ENCODE peak calls at places on chromosome X, in five cellular contexts. One of them, this sample, is unnamed.
A peak's percentile ranks its signal among the peaks of the same experiment; 100 is the strongest.

GRCh38 chrX:75547783-75548182 is 24.9 kb upstream of the ZDHHC15 start:
- DNase-seq in H9: no peak
- DNase-seq in mesenchymal stem cell: no peak
- DNase-seq in trophoblast cell: no peak
- DNase-seq in neuronal stem cell: no peak
- DNase-seq in this sample: no peak

GRCh38 chrX:143768976-143769375 is 48.4 kb upstream of the SPANXN2 start:
- DNase-seq in H9: no peak
- DNase-seq in mesenchymal stem cell: peak; percentile 10
- DNase-seq in trophoblast cell: no peak
- DNase-seq in neuronal stem cell: no peak
- DNase-seq in this sample: no peak

GRCh38 chrX:30570505-30570904 is 7.1 kb downstream of the TASL start:
- DNase-seq in H9: no peak
- DNase-seq in mesenchymal stem cell: peak; percentile 15
- DNase-seq in trophoblast cell: no peak
- DNase-seq in neuronal stem cell: no peak
- DNase-seq in this sample: peak; percentile 26

GRCh38 chrX:143437439-143437838 is 79.8 kb downstream of the SPANXN3 start:
- DNase-seq in H9: no peak
- DNase-seq in mesenchymal stem cell: peak; percentile 6
- DNase-seq in trophoblast cell: no peak
- DNase-seq in neuronal stem cell: no peak
- DNase-seq in this sample: no peak

GRCh38 chrX:113644426-113644825 is 803.8 kb upstream of the AMOT start:
- DNase-seq in H9: no peak
- DNase-seq in mesenchymal stem cell: peak; percentile 32
- DNase-seq in trophoblast cell: no peak
- DNase-seq in neuronal stem cell: no peak
- DNase-seq in this sample: no peak

GRCh38 chrX:132488819-132489255 is at the start of gene MBNL3:
- DNase-seq in H9: peak; percentile 67
- DNase-seq in mesenchymal stem cell: peak; percentile 56
- DNase-seq in trophoblast cell: peak; percentile 18
- DNase-seq in neuronal stem cell: peak; percentile 29
- DNase-seq in this sample: peak; percentile 5

GRCh38 chrX:123835661-123836371 is 24.0 kb upstream of the XIAP start:
- DNase-seq in H9: no peak
- DNase-seq in mesenchymal stem cell: peak; percentile 74
- DNase-seq in trophoblast cell: no peak
- DNase-seq in neuronal stem cell: no peak
- DNase-seq in this sample: peak; percentile 70

GRCh38 chrX:30282527-30282926 is 26.7 kb downstream of the NR0B1 start:
- DNase-seq in H9: no peak
- DNase-seq in mesenchymal stem cell: no peak
- DNase-seq in trophoblast cell: no peak
- DNase-seq in neuronal stem cell: no peak
- DNase-seq in this sample: peak; percentile 10

GRCh38 chrX:40205471-40205870 is 107.7 kb upstream of the BCOR start:
- DNase-seq in H9: no peak
- DNase-seq in mesenchymal stem cell: no peak
- DNase-seq in trophoblast cell: no peak
- DNase-seq in neuronal stem cell: no peak
- DNase-seq in this sample: no peak

GRCh38 chrX:106608016-106608415 is 3.8 kb upstream of the RADX start:
- DNase-seq in H9: no peak
- DNase-seq in mesenchymal stem cell: no peak
- DNase-seq in trophoblast cell: no peak
- DNase-seq in neuronal stem cell: no peak
- DNase-seq in this sample: no peak

GRCh38 chrX:3425031-3425430 is 78.6 kb upstream of the MXRA5 start:
- DNase-seq in H9: no peak
- DNase-seq in mesenchymal stem cell: no peak
- DNase-seq in trophoblast cell: no peak
- DNase-seq in neuronal stem cell: no peak
- DNase-seq in this sample: no peak

GRCh38 chrX:153226344-153227190 is 47.5 kb downstream of the MAGEA1 start:
- DNase-seq in H9: peak; percentile 95
- DNase-seq in mesenchymal stem cell: peak; percentile 57
- DNase-seq in trophoblast cell: no peak
- DNase-seq in neuronal stem cell: peak; percentile 91
- DNase-seq in this sample: peak; percentile 2

GRCh38 chrX:54494970-54495813 is 842 bp downstream of the FGD1 start:
- DNase-seq in H9: no peak
- DNase-seq in mesenchymal stem cell: peak; percentile 46
- DNase-seq in trophoblast cell: no peak
- DNase-seq in neuronal stem cell: no peak
- DNase-seq in this sample: peak; percentile 18
- H2AFZ ChIP-seq in H9: no peak overlapping the region
- H2AFZ ChIP-seq in mesenchymal stem cell: peak overlapping the region; percentile 61
- H2AFZ ChIP-seq in trophoblast cell: peak overlapping the region; percentile 85
- H2AFZ ChIP-seq in neuronal stem cell: peak overlapping the region; percentile 90
- H2AFZ ChIP-seq in this sample: peak overlapping the region; percentile 86

GRCh38 chrX:154399527-154400368 is 1.6 kb downstream of the RPL10 start:
- DNase-seq in H9: no peak
- DNase-seq in mesenchymal stem cell: no peak
- DNase-seq in trophoblast cell: no peak
- DNase-seq in neuronal stem cell: no peak
- DNase-seq in this sample: no peak
- H3K23ac ChIP-seq in H9: no peak overlapping the region
- H3K23ac ChIP-seq in mesenchymal stem cell: no peak overlapping the region
- H3K23ac ChIP-seq in trophoblast cell: no peak overlapping the region
- H3K23ac ChIP-seq in neuronal stem cell: no peak overlapping the region
- H3K23ac ChIP-seq in this sample: peak overlapping the region; percentile 31

GRCh38 chrX:43581888-43582539 is 74.1 kb upstream of the MAOA start:
- DNase-seq in H9: no peak
- DNase-seq in mesenchymal stem cell: no peak
- DNase-seq in trophoblast cell: no peak
- DNase-seq in neuronal stem cell: no peak
- DNase-seq in this sample: no peak
- H2AFZ ChIP-seq in H9: no peak overlapping the region
- H2AFZ ChIP-seq in mesenchymal stem cell: no peak overlapping the region
- H2AFZ ChIP-seq in trophoblast cell: no peak overlapping the region
- H2AFZ ChIP-seq in neuronal stem cell: no peak overlapping the region
- H2AFZ ChIP-seq in this sample: no peak overlapping the region

GRCh38 chrX:71533850-71534515 is 1.1 kb downstream of the OGT start:
- DNase-seq in H9: peak; percentile 42
- DNase-seq in mesenchymal stem cell: peak; percentile 66
- DNase-seq in trophoblast cell: peak; percentile 2
- DNase-seq in neuronal stem cell: peak; percentile 47
- DNase-seq in this sample: peak; percentile 32
- H3K23ac ChIP-seq in H9: no peak overlapping the region
- H3K23ac ChIP-seq in mesenchymal stem cell: peak overlapping the region; percentile 59
- H3K23ac ChIP-seq in trophoblast cell: no peak overlapping the region
- H3K23ac ChIP-seq in neuronal stem cell: no peak overlapping the region
- H3K23ac ChIP-seq in this sample: peak overlapping the region; percentile 98

GRCh38 chrX:71221145-71221544 is 1.9 kb upstream of the GJB1 start:
- DNase-seq in H9: no peak
- DNase-seq in mesenchymal stem cell: no peak
- DNase-seq in trophoblast cell: no peak
- DNase-seq in neuronal stem cell: no peak
- DNase-seq in this sample: no peak

GRCh38 chrX:71222929-71223328 is at the start of gene GJB1:
- DNase-seq in H9: no peak
- DNase-seq in mesenchymal stem cell: no peak
- DNase-seq in trophoblast cell: no peak
- DNase-seq in neuronal stem cell: no peak
- DNase-seq in this sample: no peak

GRCh38 chrX:71225661-71226060 is 2.6 kb downstream of the GJB1 start:
- DNase-seq in H9: no peak
- DNase-seq in mesenchymal stem cell: peak; percentile 3
- DNase-seq in trophoblast cell: peak; percentile 62
- DNase-seq in neuronal stem cell: no peak
- DNase-seq in this sample: no peak

GRCh38 chrX:71224969-71225368 is 1.9 kb downstream of the GJB1 start:
- DNase-seq in H9: no peak
- DNase-seq in mesenchymal stem cell: peak; percentile 1
- DNase-seq in trophoblast cell: no peak
- DNase-seq in neuronal stem cell: no peak
- DNase-seq in this sample: no peak

DNA sequence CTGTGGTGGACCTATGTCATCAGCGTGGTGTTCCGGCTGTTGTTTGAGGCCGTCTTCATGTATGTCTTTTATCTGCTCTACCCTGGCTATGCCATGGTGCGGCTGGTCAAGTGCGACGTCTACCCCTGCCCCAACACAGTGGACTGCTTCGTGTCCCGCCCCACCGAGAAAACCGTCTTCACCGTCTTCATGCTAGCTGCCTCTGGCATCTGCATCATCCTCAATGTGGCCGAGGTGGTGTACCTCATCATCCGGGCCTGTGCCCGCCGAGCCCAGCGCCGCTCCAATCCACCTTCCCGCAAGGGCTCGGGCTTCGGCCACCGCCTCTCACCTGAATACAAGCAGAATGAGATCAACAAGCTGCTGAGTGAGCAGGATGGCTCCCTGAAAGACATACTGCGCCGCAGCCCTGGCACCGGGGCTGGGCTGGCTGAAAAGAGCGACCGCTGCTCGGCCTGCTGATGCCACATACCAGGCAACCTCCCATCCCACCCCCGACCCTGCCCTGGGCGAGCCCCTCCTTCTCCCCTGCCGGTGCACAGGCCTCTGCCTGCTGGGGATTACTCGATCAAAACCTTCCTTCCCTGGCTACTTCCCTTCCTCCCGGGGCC is 1.2 kb downstream of the GJB1 start:
- DNase-seq in H9: no peak
- DNase-seq in mesenchymal stem cell: no peak
- DNase-seq in trophoblast cell: no peak
- DNase-seq in neuronal stem cell: no peak
- DNase-seq in this sample: no peak
- H2AFZ ChIP-seq in H9: no peak overlapping the region
- H2AFZ ChIP-seq in mesenchymal stem cell: no peak overlapping the region
- H2AFZ ChIP-seq in trophoblast cell: no peak overlapping the region
- H2AFZ ChIP-seq in neuronal stem cell: peak overlapping the region; percentile 50
- H2AFZ ChIP-seq in this sample: no peak overlapping the region

DNA sequence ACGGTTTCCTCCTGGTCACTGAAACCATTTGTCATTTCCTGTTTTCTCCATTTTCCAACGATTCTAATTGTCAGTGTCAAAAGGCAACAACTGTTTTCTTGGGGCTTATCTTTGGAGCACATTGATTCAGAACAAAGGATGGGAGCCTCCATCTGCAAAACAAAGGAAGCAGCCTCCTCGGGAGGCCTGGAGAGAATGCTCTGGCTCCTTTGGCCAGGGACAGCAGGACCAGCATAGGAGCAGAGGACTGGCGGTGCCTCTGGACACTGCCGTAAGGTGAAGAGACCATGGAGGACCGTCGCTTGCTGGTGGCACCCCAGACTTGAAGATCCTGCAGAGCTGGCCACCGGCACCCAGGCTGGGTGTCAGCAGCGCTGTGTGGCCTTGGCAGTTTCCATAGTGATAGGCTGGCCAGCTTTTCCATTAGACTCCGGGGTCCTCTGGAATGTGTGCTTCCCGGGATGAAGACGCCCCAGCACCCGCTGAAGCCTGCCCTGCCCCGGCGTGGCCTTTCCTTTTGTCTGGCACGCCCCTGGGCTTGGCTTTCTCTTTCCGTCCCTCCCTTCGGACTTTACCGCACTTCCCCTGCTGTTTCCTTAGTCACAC is 61.1 kb upstream of the MTM1 start:
- DNase-seq in H9: peak; percentile 78
- DNase-seq in mesenchymal stem cell: no peak
- DNase-seq in trophoblast cell: no peak
- DNase-seq in neuronal stem cell: no peak
- DNase-seq in this sample: no peak
- H3K23ac ChIP-seq in H9: no peak overlapping the region
- H3K23ac ChIP-seq in mesenchymal stem cell: no peak overlapping the region
- H3K23ac ChIP-seq in trophoblast cell: no peak overlapping the region
- H3K23ac ChIP-seq in neuronal stem cell: no peak overlapping the region
- H3K23ac ChIP-seq in this sample: no peak overlapping the region

DNA sequence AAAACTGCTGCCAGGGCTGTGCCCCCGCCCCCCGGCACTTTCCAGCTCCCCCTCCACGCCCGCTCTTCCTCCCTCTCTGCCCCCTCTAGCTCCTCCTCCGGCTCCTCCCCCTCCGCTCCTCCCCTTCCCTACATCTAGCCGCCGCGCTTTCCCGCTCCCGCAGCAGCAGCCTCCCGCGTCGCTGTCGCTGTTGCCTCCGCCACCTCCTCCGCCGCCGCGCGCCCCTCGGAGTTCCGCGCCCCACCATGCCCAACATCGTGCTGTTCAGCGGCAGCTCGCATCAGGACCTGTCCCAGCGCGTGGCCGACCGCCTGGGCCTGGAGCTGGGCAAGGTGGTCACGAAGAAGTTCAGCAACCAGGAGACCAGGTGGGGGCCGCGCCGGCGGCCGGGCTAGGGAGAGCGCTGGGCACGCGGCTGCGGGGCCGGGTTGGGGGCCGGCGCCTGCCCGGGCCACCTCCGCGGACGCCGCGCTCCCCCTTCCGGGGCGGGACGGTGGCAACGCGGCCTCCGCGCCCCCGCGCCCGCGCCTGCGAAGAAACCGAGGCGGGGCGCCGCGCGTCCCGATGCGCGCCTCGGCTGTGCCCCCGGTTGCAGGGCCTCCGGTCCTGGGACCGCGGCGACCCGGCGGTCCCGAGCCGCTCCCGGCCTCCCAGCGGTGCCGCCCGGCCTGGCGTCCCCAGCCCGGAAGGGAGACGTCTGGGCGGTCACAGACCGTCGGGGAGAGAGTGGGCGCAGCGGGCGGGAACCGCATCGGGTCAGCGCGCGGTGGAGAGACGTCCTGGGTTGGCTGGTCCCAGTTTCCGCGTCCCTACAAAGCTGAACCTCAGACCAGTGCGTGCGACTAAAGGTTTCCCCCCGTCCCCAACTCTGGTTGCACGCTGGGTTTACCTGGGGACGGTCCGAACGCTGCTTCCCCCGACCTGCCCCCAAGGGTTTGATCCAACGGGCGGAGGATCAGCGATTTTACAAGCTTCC is at the start of gene PRPS2:
- DNase-seq in H9: peak; percentile 72
- DNase-seq in mesenchymal stem cell: peak; percentile 51
- DNase-seq in trophoblast cell: no peak
- DNase-seq in neuronal stem cell: peak; percentile 48
- DNase-seq in this sample: peak; percentile 18
- H2AFZ ChIP-seq in H9: no peak within 1 kb of the TSS
- H2AFZ ChIP-seq in mesenchymal stem cell: peak within 1 kb of the TSS; percentile 75
- H2AFZ ChIP-seq in trophoblast cell: peak within 1 kb of the TSS; percentile 84
- H2AFZ ChIP-seq in neuronal stem cell: peak within 1 kb of the TSS; percentile 93
- H2AFZ ChIP-seq in this sample: peak within 1 kb of the TSS; percentile 97

GRCh38 chrX:96685205-96686099 is 810 bp downstream of the DIAPH2 start:
- DNase-seq in H9: peak; percentile 33
- DNase-seq in mesenchymal stem cell: peak; percentile 80
- DNase-seq in trophoblast cell: peak; percentile 21
- DNase-seq in neuronal stem cell: no peak
- DNase-seq in this sample: peak; percentile 55
- H3K23ac ChIP-seq in H9: no peak overlapping the region
- H3K23ac ChIP-seq in mesenchymal stem cell: no peak overlapping the region
- H3K23ac ChIP-seq in trophoblast cell: no peak overlapping the region
- H3K23ac ChIP-seq in neuronal stem cell: no peak overlapping the region
- H3K23ac ChIP-seq in this sample: peak overlapping the region; percentile 54

This sample was measured in IMR-90.